ENCODE peak calls at places on chromosomes 5 and 9, in six cellular contexts. One of them, this sample, is unnamed.
A peak's percentile ranks its signal among the peaks of the same experiment; 100 is the strongest.

GRCh38 chr9:126763130-126763764 is 41.6 kb upstream of the ZBTB43 start:
- DNase-seq in IMR-90: no peak
- DNase-seq in trophoblast cell: no peak
- DNase-seq in mesenchymal stem cell: no peak
- DNase-seq in H1: no peak
- DNase-seq in H9: peak; percentile 54
- DNase-seq in this sample: no peak

GRCh38 chr9:110351009-110351467 is 13.4 kb upstream of the TXNDC8 start:
- DNase-seq in mesenchymal stem cell: peak; percentile 73
- DNase-seq in H1: no peak
- DNase-seq in trophoblast cell: peak; percentile 18
- DNase-seq in IMR-90: peak; percentile 80
- DNase-seq in H9: no peak
- DNase-seq in this sample: no peak

GRCh38 chr9:81071108-81071507 is 618.2 kb downstream of the TLE1 start:
- DNase-seq in trophoblast cell: no peak
- DNase-seq in mesenchymal stem cell: peak; percentile 77
- DNase-seq in H9: no peak
- DNase-seq in H1: no peak
- DNase-seq in IMR-90: no peak
- DNase-seq in this sample: no peak

GRCh38 chr9:73009649-73010288 is 56.9 kb upstream of the ALDH1A1 start:
- DNase-seq in H9: peak; percentile 27
- DNase-seq in mesenchymal stem cell: peak; percentile 0
- DNase-seq in trophoblast cell: no peak
- DNase-seq in IMR-90: no peak
- DNase-seq in H1: no peak
- DNase-seq in this sample: no peak

GRCh38 chr5:96702503-96703383 is 40.6 kb downstream of the CAST start:
- DNase-seq in mesenchymal stem cell: peak; percentile 97
- DNase-seq in IMR-90: peak; percentile 97
- DNase-seq in H1: peak; percentile 82
- DNase-seq in H9: peak; percentile 74
- DNase-seq in trophoblast cell: peak; percentile 97
- DNase-seq in this sample: peak; percentile 70

GRCh38 chr5:137894586-137894985 is 5.3 kb downstream of the PKD2L2 start:
- DNase-seq in mesenchymal stem cell: no peak
- DNase-seq in trophoblast cell: no peak
- DNase-seq in IMR-90: no peak
- DNase-seq in H9: no peak
- DNase-seq in H1: no peak
- DNase-seq in this sample: no peak

GRCh38 chr5:491119-491855 is 33.0 kb downstream of the SLC9A3 start:
- DNase-seq in mesenchymal stem cell: no peak
- DNase-seq in H1: no peak
- DNase-seq in H9: no peak
- DNase-seq in trophoblast cell: no peak
- DNase-seq in IMR-90: no peak
- DNase-seq in this sample: no peak

GRCh38 chr5:160237571-160238093 is 8.3 kb downstream of the FABP6 start:
- DNase-seq in H9: peak; percentile 69
- DNase-seq in H1: peak; percentile 63
- DNase-seq in IMR-90: no peak
- DNase-seq in trophoblast cell: no peak
- DNase-seq in mesenchymal stem cell: no peak
- DNase-seq in this sample: no peak

GRCh38 chr9:137350696-137351584 is 48.9 kb upstream of the NRARP start:
- DNase-seq in mesenchymal stem cell: no peak
- DNase-seq in IMR-90: no peak
- DNase-seq in trophoblast cell: no peak
- DNase-seq in H9: no peak
- DNase-seq in H1: no peak
- DNase-seq in this sample: no peak

GRCh38 chr5:179869101-179869500 is 10.5 kb upstream of the MRNIP start:
- DNase-seq in IMR-90: no peak
- DNase-seq in H1: no peak
- DNase-seq in mesenchymal stem cell: no peak
- DNase-seq in trophoblast cell: no peak
- DNase-seq in H9: no peak
- DNase-seq in this sample: no peak

GRCh38 chr5:135219868-135220267 is 179.2 kb downstream of the MACROH2A1 start:
- DNase-seq in H1: peak; percentile 33
- DNase-seq in IMR-90: no peak
- DNase-seq in trophoblast cell: no peak
- DNase-seq in H9: peak; percentile 12
- DNase-seq in mesenchymal stem cell: no peak
- DNase-seq in this sample: no peak

GRCh38 chr9:82031538-82032280 is 43.1 kb downstream of the SPATA31D1 start:
- DNase-seq in IMR-90: peak; percentile 88
- DNase-seq in mesenchymal stem cell: peak; percentile 80
- DNase-seq in H1: no peak
- DNase-seq in trophoblast cell: peak; percentile 81
- DNase-seq in H9: no peak
- DNase-seq in this sample: no peak

GRCh38 chr9:89234636-89235035 is 56.0 kb upstream of the SHC3 start:
- DNase-seq in H9: peak; percentile 63
- DNase-seq in trophoblast cell: no peak
- DNase-seq in mesenchymal stem cell: no peak
- DNase-seq in H1: peak; percentile 63
- DNase-seq in IMR-90: peak; percentile 13
- DNase-seq in this sample: no peak

GRCh38 chr9:22813520-22813919 is 366.9 kb downstream of the DMRTA1 start:
- DNase-seq in trophoblast cell: no peak
- DNase-seq in H1: no peak
- DNase-seq in mesenchymal stem cell: peak; percentile 6
- DNase-seq in H9: no peak
- DNase-seq in IMR-90: peak; percentile 52
- DNase-seq in this sample: peak; percentile 18

GRCh38 chr9:23117621-23118020 is 671.0 kb downstream of the DMRTA1 start:
- DNase-seq in IMR-90: peak; percentile 80
- DNase-seq in H9: no peak
- DNase-seq in H1: no peak
- DNase-seq in trophoblast cell: no peak
- DNase-seq in mesenchymal stem cell: peak; percentile 39
- DNase-seq in this sample: no peak

GRCh38 chr5:32201140-32201539 is 27.0 kb upstream of the GOLPH3 start:
- DNase-seq in IMR-90: peak; percentile 46
- DNase-seq in H1: no peak
- DNase-seq in trophoblast cell: no peak
- DNase-seq in H9: no peak
- DNase-seq in mesenchymal stem cell: peak; percentile 21
- DNase-seq in this sample: no peak

GRCh38 chr5:59845733-59846132 is 47.8 kb downstream of the PDE4D start:
- DNase-seq in mesenchymal stem cell: peak; percentile 67
- DNase-seq in H9: no peak
- DNase-seq in trophoblast cell: no peak
- DNase-seq in IMR-90: peak; percentile 58
- DNase-seq in H1: no peak
- DNase-seq in this sample: no peak

GRCh38 chr5:127699416-127699815 is 3.8 kb upstream of the CCDC192 start:
- DNase-seq in H9: no peak
- DNase-seq in trophoblast cell: no peak
- DNase-seq in H1: no peak
- DNase-seq in mesenchymal stem cell: peak; percentile 12
- DNase-seq in IMR-90: peak; percentile 17
- DNase-seq in this sample: no peak

GRCh38 chr5:108801776-108802175 is 54.1 kb downstream of the FER start:
- DNase-seq in IMR-90: peak; percentile 97
- DNase-seq in mesenchymal stem cell: peak; percentile 90
- DNase-seq in trophoblast cell: peak; percentile 14
- DNase-seq in H1: no peak
- DNase-seq in H9: no peak
- DNase-seq in this sample: no peak

GRCh38 chr5:106956187-106956586 is 714.5 kb downstream of the EFNA5 start:
- DNase-seq in H9: no peak
- DNase-seq in trophoblast cell: no peak
- DNase-seq in H1: no peak
- DNase-seq in mesenchymal stem cell: no peak
- DNase-seq in IMR-90: no peak
- DNase-seq in this sample: no peak

GRCh38 chr5:149804478-149805450 is 74.7 kb downstream of the PPARGC1B start:
- DNase-seq in trophoblast cell: no peak
- DNase-seq in H1: no peak
- DNase-seq in mesenchymal stem cell: no peak
- DNase-seq in IMR-90: no peak
- DNase-seq in H9: no peak
- DNase-seq in this sample: no peak

GRCh38 chr5:80881726-80882125 is 78.4 kb upstream of the RASGRF2 start:
- DNase-seq in H1: no peak
- DNase-seq in trophoblast cell: no peak
- DNase-seq in mesenchymal stem cell: no peak
- DNase-seq in IMR-90: no peak
- DNase-seq in H9: no peak
- DNase-seq in this sample: no peak

GRCh38 chr5:96492654-96493053 is 59.6 kb upstream of the PCSK1 start:
- DNase-seq in H9: no peak
- DNase-seq in IMR-90: no peak
- DNase-seq in trophoblast cell: no peak
- DNase-seq in H1: no peak
- DNase-seq in mesenchymal stem cell: no peak
- DNase-seq in this sample: no peak

GRCh38 chr9:21506910-21507795 is 25.0 kb upstream of the IFNE start:
- DNase-seq in trophoblast cell: peak; percentile 71
- DNase-seq in mesenchymal stem cell: peak; percentile 51
- DNase-seq in IMR-90: peak; percentile 91
- DNase-seq in H1: no peak
- DNase-seq in H9: no peak
- DNase-seq in this sample: no peak

DNA sequence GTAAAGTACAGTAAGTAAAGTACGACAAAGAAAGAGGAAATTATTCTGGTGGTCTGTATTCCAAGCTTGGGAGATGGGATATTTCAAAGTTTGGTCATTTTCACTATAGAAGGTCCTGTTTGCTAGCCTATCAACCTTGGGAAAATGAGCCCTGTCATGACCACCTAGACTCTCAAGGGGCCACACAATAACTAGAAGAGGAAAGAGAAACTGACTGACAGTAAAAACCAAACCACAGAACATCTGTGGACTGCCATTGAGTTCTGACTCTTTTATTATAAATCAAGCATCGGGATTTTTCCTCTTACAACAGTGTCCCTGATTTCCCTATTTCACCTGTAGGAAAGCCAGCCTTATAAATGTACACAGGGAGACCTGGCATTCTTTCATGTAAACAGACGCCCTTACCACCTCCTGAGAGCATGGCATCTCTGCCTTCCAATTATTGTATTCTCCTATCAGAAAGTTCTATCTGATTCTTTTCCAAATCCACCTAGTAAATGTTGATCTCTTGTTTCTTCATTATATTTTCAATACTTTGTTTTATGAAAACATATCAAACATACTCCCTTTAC is 80.0 kb downstream of the ZNF622 start:
- DNase-seq in trophoblast cell: no peak
- DNase-seq in H1: no peak
- DNase-seq in H9: no peak
- DNase-seq in mesenchymal stem cell: no peak
- DNase-seq in IMR-90: no peak
- DNase-seq in this sample: no peak
- H3K14ac ChIP-seq in trophoblast cell: no peak overlapping the region
- H3K14ac ChIP-seq in H1: no peak overlapping the region
- H3K14ac ChIP-seq in H9: no peak overlapping the region
- H3K14ac ChIP-seq in mesenchymal stem cell: no peak overlapping the region
- H3K14ac ChIP-seq in IMR-90: no peak overlapping the region
- H3K14ac ChIP-seq in this sample: no peak overlapping the region

GRCh38 chr5:171445910-171446516 is 26.6 kb downstream of the FGF18 start:
- DNase-seq in mesenchymal stem cell: peak; percentile 41
- DNase-seq in H9: no peak
- DNase-seq in IMR-90: peak; percentile 83
- DNase-seq in H1: no peak
- DNase-seq in trophoblast cell: no peak
- DNase-seq in this sample: no peak
- H2AFZ ChIP-seq in mesenchymal stem cell: no peak overlapping the region
- H2AFZ ChIP-seq in H9: no peak overlapping the region
- H2AFZ ChIP-seq in IMR-90: peak overlapping the region; percentile 40
- H2AFZ ChIP-seq in H1: no peak overlapping the region
- H2AFZ ChIP-seq in trophoblast cell: no peak overlapping the region
- H2AFZ ChIP-seq in this sample: no peak overlapping the region

DNA sequence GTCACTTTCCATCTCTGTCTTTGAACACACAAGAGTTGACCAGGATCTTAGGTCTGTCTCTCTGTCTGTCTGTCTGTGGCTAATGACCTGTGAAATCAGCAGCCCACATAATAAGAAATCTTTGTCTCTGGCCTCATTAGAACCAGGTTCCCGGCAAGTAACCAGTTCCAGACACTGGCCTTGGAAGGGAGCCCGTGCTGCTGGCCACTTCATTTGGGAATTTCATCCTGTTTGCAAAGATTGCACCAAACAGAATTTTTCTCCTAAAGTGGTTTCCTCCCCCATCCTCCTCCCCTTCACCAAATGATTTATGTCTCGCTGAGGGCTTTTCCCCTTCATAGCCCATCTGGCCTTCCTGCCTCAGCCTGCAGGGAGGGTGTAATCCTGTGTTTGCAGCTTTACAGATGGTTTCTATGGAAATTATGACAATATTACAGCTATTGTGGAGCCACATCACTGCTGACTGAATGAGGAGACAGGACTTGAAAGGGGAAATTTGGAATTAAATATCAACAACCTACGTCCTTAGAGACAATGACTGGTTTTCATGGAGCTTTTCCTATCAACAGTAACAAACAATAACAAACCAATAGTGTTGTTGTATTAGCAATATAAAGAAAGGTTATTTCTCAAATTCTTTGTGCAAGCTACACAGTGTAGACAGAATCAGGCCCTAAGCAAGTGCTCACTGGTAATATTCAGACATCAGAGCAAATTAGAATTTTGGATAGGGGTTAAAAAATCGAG is 25.7 kb downstream of the DPYSL3 start:
- DNase-seq in mesenchymal stem cell: peak; percentile 99
- DNase-seq in IMR-90: peak; percentile 96
- DNase-seq in H9: no peak
- DNase-seq in trophoblast cell: no peak
- DNase-seq in H1: no peak
- DNase-seq in this sample: no peak
- H4K8ac ChIP-seq in mesenchymal stem cell: no peak overlapping the region
- H4K8ac ChIP-seq in IMR-90: peak overlapping the region; percentile 49
- H4K8ac ChIP-seq in H9: no peak overlapping the region
- H4K8ac ChIP-seq in trophoblast cell: no peak overlapping the region
- H4K8ac ChIP-seq in H1: no peak overlapping the region
- H4K8ac ChIP-seq in this sample: no peak overlapping the region

DNA sequence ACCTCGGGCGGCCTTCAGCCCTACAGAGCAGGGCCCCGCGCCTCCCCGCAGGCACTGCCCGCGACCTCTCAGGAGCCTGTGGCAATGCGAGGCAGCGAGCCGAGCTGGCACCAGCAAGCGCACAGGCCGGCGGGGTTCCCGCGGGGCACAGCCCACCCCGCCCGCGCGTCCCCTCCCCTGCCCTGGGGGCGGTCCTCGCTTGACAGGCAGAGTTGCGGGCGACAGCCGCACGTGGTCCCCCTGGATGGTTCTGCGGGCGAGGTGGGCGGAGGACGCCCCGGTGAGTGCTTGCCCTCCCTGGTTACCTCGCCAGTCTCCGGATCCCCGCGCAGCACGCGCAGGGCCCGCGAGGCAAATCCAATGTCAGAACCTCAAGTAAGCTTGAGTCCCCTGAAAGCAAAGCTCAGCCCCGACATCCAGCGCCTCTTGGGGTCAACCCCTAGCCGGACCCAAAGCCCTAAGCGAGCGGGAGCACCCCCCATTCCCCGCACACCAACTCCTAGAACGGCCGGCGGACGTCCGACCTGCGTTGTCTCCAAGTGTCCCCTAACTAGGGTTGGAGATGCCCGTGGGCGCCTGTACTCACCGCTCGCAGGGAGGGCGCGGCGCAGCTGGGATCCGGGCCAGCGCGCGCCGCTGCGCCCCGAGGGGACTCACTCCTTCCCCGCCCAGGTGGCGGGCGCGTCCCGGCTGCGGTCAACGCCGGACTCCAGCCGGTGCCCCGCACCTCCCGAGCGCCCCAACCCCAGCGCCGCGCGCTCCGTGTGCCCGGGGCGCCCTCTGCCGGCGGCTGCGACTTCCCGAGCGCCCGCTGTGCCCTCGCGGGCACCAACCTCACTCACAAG is at the start of gene DRD1:
- DNase-seq in IMR-90: peak; percentile 21
- DNase-seq in H9: peak; percentile 82
- DNase-seq in trophoblast cell: peak; percentile 33
- DNase-seq in H1: peak; percentile 95
- DNase-seq in mesenchymal stem cell: peak; percentile 12
- DNase-seq in this sample: peak; percentile 67
- H3K14ac ChIP-seq in IMR-90: no peak within 1 kb of the TSS
- H3K14ac ChIP-seq in H9: no peak within 1 kb of the TSS
- H3K14ac ChIP-seq in trophoblast cell: no peak within 1 kb of the TSS
- H3K14ac ChIP-seq in H1: no peak within 1 kb of the TSS
- H3K14ac ChIP-seq in mesenchymal stem cell: no peak within 1 kb of the TSS
- H3K14ac ChIP-seq in this sample: no peak within 1 kb of the TSS